ENCODE peak calls at places on chromosomes 5 and 9, in ten cellular contexts. One of them, this sample, is unnamed.

GRCh38 chr5:59587489-59588337 is 305.8 kb downstream of the PDE4D start:
- DNase-seq in NCI-H1436: peak
- DNase-seq in effector CD4-positive, alpha-beta T cell: no peak
- DNase-seq in LoVo: peak
- DNase-seq in astrocyte of the spinal cord: peak
- DNase-seq in GM20000: no peak
- DNase-seq in NCI-H748 treated with DMSO at 0.1 percent for 48 hours: peak
- DNase-seq in stimulated activated CD4-positive, alpha-beta T cell treated with anti-CD3 and anti-CD28 coated beads, Interleukin-2, amount 100 ng/mL, for 48 hours: no peak
- DNase-seq in AG04450: peak
- DNase-seq in upper lobe of right lung: peak
- DNase-seq in this sample: peak

GRCh38 chr9:123761905-123762605 is 167.9 kb downstream of the DENND1A start:
- DNase-seq in NCI-H1436: no peak
- DNase-seq in effector CD4-positive, alpha-beta T cell: no peak
- DNase-seq in LoVo: no peak
- DNase-seq in astrocyte of the spinal cord: no peak
- DNase-seq in GM20000: no peak
- DNase-seq in NCI-H748 treated with DMSO at 0.1 percent for 48 hours: no peak
- DNase-seq in stimulated activated CD4-positive, alpha-beta T cell treated with anti-CD3 and anti-CD28 coated beads, Interleukin-2, amount 100 ng/mL, for 48 hours: no peak
- DNase-seq in AG04450: no peak
- DNase-seq in upper lobe of right lung: no peak
- DNase-seq in this sample: no peak

GRCh38 chr9:89743576-89744254 is 138.9 kb downstream of the GADD45G start:
- DNase-seq in NCI-H1436: no peak
- DNase-seq in effector CD4-positive, alpha-beta T cell: peak
- DNase-seq in LoVo: no peak
- DNase-seq in astrocyte of the spinal cord: no peak
- DNase-seq in GM20000: peak
- DNase-seq in NCI-H748 treated with DMSO at 0.1 percent for 48 hours: no peak
- DNase-seq in stimulated activated CD4-positive, alpha-beta T cell treated with anti-CD3 and anti-CD28 coated beads, Interleukin-2, amount 100 ng/mL, for 48 hours: peak
- DNase-seq in AG04450: no peak
- DNase-seq in upper lobe of right lung: no peak
- DNase-seq in this sample: no peak

GRCh38 chr5:80172067-80172690 is 83.7 kb downstream of the SERINC5 start:
- DNase-seq in NCI-H1436: no peak
- DNase-seq in effector CD4-positive, alpha-beta T cell: no peak
- DNase-seq in LoVo: no peak
- DNase-seq in astrocyte of the spinal cord: no peak
- DNase-seq in GM20000: no peak
- DNase-seq in NCI-H748 treated with DMSO at 0.1 percent for 48 hours: no peak
- DNase-seq in stimulated activated CD4-positive, alpha-beta T cell treated with anti-CD3 and anti-CD28 coated beads, Interleukin-2, amount 100 ng/mL, for 48 hours: no peak
- DNase-seq in AG04450: no peak
- DNase-seq in upper lobe of right lung: no peak
- DNase-seq in this sample: peak

GRCh38 chr5:342501-343460 is 21.3 kb downstream of the AHRR start:
- DNase-seq in NCI-H1436: no peak
- DNase-seq in effector CD4-positive, alpha-beta T cell: no peak
- DNase-seq in LoVo: no peak
- DNase-seq in astrocyte of the spinal cord: no peak
- DNase-seq in GM20000: peak
- DNase-seq in NCI-H748 treated with DMSO at 0.1 percent for 48 hours: no peak
- DNase-seq in stimulated activated CD4-positive, alpha-beta T cell treated with anti-CD3 and anti-CD28 coated beads, Interleukin-2, amount 100 ng/mL, for 48 hours: no peak
- DNase-seq in AG04450: no peak
- DNase-seq in upper lobe of right lung: no peak
- DNase-seq in this sample: no peak

GRCh38 chr5:175596818-175597217 is 61.1 kb upstream of the HRH2 start:
- DNase-seq in NCI-H1436: no peak
- DNase-seq in effector CD4-positive, alpha-beta T cell: no peak
- DNase-seq in LoVo: no peak
- DNase-seq in astrocyte of the spinal cord: no peak
- DNase-seq in GM20000: no peak
- DNase-seq in NCI-H748 treated with DMSO at 0.1 percent for 48 hours: no peak
- DNase-seq in stimulated activated CD4-positive, alpha-beta T cell treated with anti-CD3 and anti-CD28 coated beads, Interleukin-2, amount 100 ng/mL, for 48 hours: no peak
- DNase-seq in AG04450: no peak
- DNase-seq in upper lobe of right lung: no peak
- DNase-seq in this sample: no peak

GRCh38 chr9:134291452-134291881 is 34.8 kb upstream of the RXRA start:
- DNase-seq in NCI-H1436: no peak
- DNase-seq in effector CD4-positive, alpha-beta T cell: no peak
- DNase-seq in LoVo: no peak
- DNase-seq in astrocyte of the spinal cord: no peak
- DNase-seq in GM20000: no peak
- DNase-seq in NCI-H748 treated with DMSO at 0.1 percent for 48 hours: no peak
- DNase-seq in stimulated activated CD4-positive, alpha-beta T cell treated with anti-CD3 and anti-CD28 coated beads, Interleukin-2, amount 100 ng/mL, for 48 hours: no peak
- DNase-seq in AG04450: no peak
- DNase-seq in upper lobe of right lung: no peak
- DNase-seq in this sample: no peak

GRCh38 chr5:1011741-1012315 is 3.2 kb downstream of the NKD2 start:
- DNase-seq in NCI-H1436: no peak
- DNase-seq in effector CD4-positive, alpha-beta T cell: no peak
- DNase-seq in LoVo: no peak
- DNase-seq in astrocyte of the spinal cord: no peak
- DNase-seq in GM20000: no peak
- DNase-seq in NCI-H748 treated with DMSO at 0.1 percent for 48 hours: no peak
- DNase-seq in stimulated activated CD4-positive, alpha-beta T cell treated with anti-CD3 and anti-CD28 coated beads, Interleukin-2, amount 100 ng/mL, for 48 hours: no peak
- DNase-seq in AG04450: no peak
- DNase-seq in upper lobe of right lung: peak
- DNase-seq in this sample: no peak

GRCh38 chr5:65874241-65874640 is 52.1 kb upstream of the ERBIN start:
- DNase-seq in NCI-H1436: no peak
- DNase-seq in effector CD4-positive, alpha-beta T cell: no peak
- DNase-seq in LoVo: no peak
- DNase-seq in astrocyte of the spinal cord: peak
- DNase-seq in GM20000: no peak
- DNase-seq in NCI-H748 treated with DMSO at 0.1 percent for 48 hours: no peak
- DNase-seq in stimulated activated CD4-positive, alpha-beta T cell treated with anti-CD3 and anti-CD28 coated beads, Interleukin-2, amount 100 ng/mL, for 48 hours: no peak
- DNase-seq in AG04450: no peak
- DNase-seq in upper lobe of right lung: no peak
- DNase-seq in this sample: no peak

GRCh38 chr9:113558632-113559502 is 95.3 kb downstream of the RGS3 start:
- DNase-seq in NCI-H1436: no peak
- DNase-seq in effector CD4-positive, alpha-beta T cell: no peak
- DNase-seq in LoVo: no peak
- DNase-seq in astrocyte of the spinal cord: peak
- DNase-seq in GM20000: no peak
- DNase-seq in NCI-H748 treated with DMSO at 0.1 percent for 48 hours: no peak
- DNase-seq in stimulated activated CD4-positive, alpha-beta T cell treated with anti-CD3 and anti-CD28 coated beads, Interleukin-2, amount 100 ng/mL, for 48 hours: no peak
- DNase-seq in AG04450: no peak
- DNase-seq in upper lobe of right lung: peak
- DNase-seq in this sample: peak

GRCh38 chr5:93868851-93869250 is 127.5 kb upstream of the POU5F2 start:
- DNase-seq in NCI-H1436: no peak
- DNase-seq in effector CD4-positive, alpha-beta T cell: no peak
- DNase-seq in LoVo: no peak
- DNase-seq in astrocyte of the spinal cord: no peak
- DNase-seq in GM20000: no peak
- DNase-seq in NCI-H748 treated with DMSO at 0.1 percent for 48 hours: no peak
- DNase-seq in stimulated activated CD4-positive, alpha-beta T cell treated with anti-CD3 and anti-CD28 coated beads, Interleukin-2, amount 100 ng/mL, for 48 hours: no peak
- DNase-seq in AG04450: peak
- DNase-seq in upper lobe of right lung: no peak
- DNase-seq in this sample: no peak

GRCh38 chr5:135051872-135052271 is 17.8 kb upstream of the PITX1 start:
- DNase-seq in NCI-H1436: no peak
- DNase-seq in effector CD4-positive, alpha-beta T cell: no peak
- DNase-seq in LoVo: no peak
- DNase-seq in astrocyte of the spinal cord: no peak
- DNase-seq in GM20000: no peak
- DNase-seq in NCI-H748 treated with DMSO at 0.1 percent for 48 hours: no peak
- DNase-seq in stimulated activated CD4-positive, alpha-beta T cell treated with anti-CD3 and anti-CD28 coated beads, Interleukin-2, amount 100 ng/mL, for 48 hours: no peak
- DNase-seq in AG04450: no peak
- DNase-seq in upper lobe of right lung: no peak
- DNase-seq in this sample: no peak

GRCh38 chr5:149367249-149367971 is 9.6 kb downstream of the PCYOX1L start:
- DNase-seq in NCI-H1436: peak
- DNase-seq in effector CD4-positive, alpha-beta T cell: peak
- DNase-seq in LoVo: peak
- DNase-seq in astrocyte of the spinal cord: peak
- DNase-seq in GM20000: peak
- DNase-seq in NCI-H748 treated with DMSO at 0.1 percent for 48 hours: peak
- DNase-seq in stimulated activated CD4-positive, alpha-beta T cell treated with anti-CD3 and anti-CD28 coated beads, Interleukin-2, amount 100 ng/mL, for 48 hours: peak
- DNase-seq in AG04450: no peak
- DNase-seq in upper lobe of right lung: no peak
- DNase-seq in this sample: peak

GRCh38 chr5:132499440-132500243 is 9.1 kb upstream of the IRF1 start:
- DNase-seq in NCI-H1436: no peak
- DNase-seq in effector CD4-positive, alpha-beta T cell: no peak
- DNase-seq in LoVo: no peak
- DNase-seq in astrocyte of the spinal cord: no peak
- DNase-seq in GM20000: no peak
- DNase-seq in NCI-H748 treated with DMSO at 0.1 percent for 48 hours: no peak
- DNase-seq in stimulated activated CD4-positive, alpha-beta T cell treated with anti-CD3 and anti-CD28 coated beads, Interleukin-2, amount 100 ng/mL, for 48 hours: no peak
- DNase-seq in AG04450: no peak
- DNase-seq in upper lobe of right lung: no peak
- DNase-seq in this sample: no peak

GRCh38 chr9:128333368-128333969 is 6.9 kb upstream of the SLC27A4 start:
- DNase-seq in NCI-H1436: no peak
- DNase-seq in effector CD4-positive, alpha-beta T cell: no peak
- DNase-seq in LoVo: no peak
- DNase-seq in astrocyte of the spinal cord: no peak
- DNase-seq in GM20000: no peak
- DNase-seq in NCI-H748 treated with DMSO at 0.1 percent for 48 hours: no peak
- DNase-seq in stimulated activated CD4-positive, alpha-beta T cell treated with anti-CD3 and anti-CD28 coated beads, Interleukin-2, amount 100 ng/mL, for 48 hours: no peak
- DNase-seq in AG04450: no peak
- DNase-seq in upper lobe of right lung: no peak
- DNase-seq in this sample: no peak

GRCh38 chr5:175466700-175467318 is 11.6 kb upstream of the SFXN1 start:
- DNase-seq in NCI-H1436: no peak
- DNase-seq in effector CD4-positive, alpha-beta T cell: no peak
- DNase-seq in LoVo: no peak
- DNase-seq in astrocyte of the spinal cord: no peak
- DNase-seq in GM20000: no peak
- DNase-seq in NCI-H748 treated with DMSO at 0.1 percent for 48 hours: no peak
- DNase-seq in stimulated activated CD4-positive, alpha-beta T cell treated with anti-CD3 and anti-CD28 coated beads, Interleukin-2, amount 100 ng/mL, for 48 hours: no peak
- DNase-seq in AG04450: no peak
- DNase-seq in upper lobe of right lung: no peak
- DNase-seq in this sample: no peak

GRCh38 chr5:169886033-169886432 is 94.3 kb downstream of the INSYN2B start:
- DNase-seq in NCI-H1436: no peak
- DNase-seq in effector CD4-positive, alpha-beta T cell: no peak
- DNase-seq in LoVo: no peak
- DNase-seq in astrocyte of the spinal cord: no peak
- DNase-seq in GM20000: no peak
- DNase-seq in NCI-H748 treated with DMSO at 0.1 percent for 48 hours: no peak
- DNase-seq in stimulated activated CD4-positive, alpha-beta T cell treated with anti-CD3 and anti-CD28 coated beads, Interleukin-2, amount 100 ng/mL, for 48 hours: no peak
- DNase-seq in AG04450: no peak
- DNase-seq in upper lobe of right lung: no peak
- DNase-seq in this sample: no peak

GRCh38 chr5:90022002-90022710 is 387.4 kb downstream of the CETN3 start:
- DNase-seq in NCI-H1436: no peak
- DNase-seq in effector CD4-positive, alpha-beta T cell: no peak
- DNase-seq in LoVo: no peak
- DNase-seq in astrocyte of the spinal cord: peak
- DNase-seq in GM20000: no peak
- DNase-seq in NCI-H748 treated with DMSO at 0.1 percent for 48 hours: no peak
- DNase-seq in stimulated activated CD4-positive, alpha-beta T cell treated with anti-CD3 and anti-CD28 coated beads, Interleukin-2, amount 100 ng/mL, for 48 hours: no peak
- DNase-seq in AG04450: no peak
- DNase-seq in upper lobe of right lung: no peak
- DNase-seq in this sample: peak

GRCh38 chr5:24623018-24623417 is 21.8 kb downstream of the CDH10 start:
- DNase-seq in NCI-H1436: no peak
- DNase-seq in effector CD4-positive, alpha-beta T cell: no peak
- DNase-seq in LoVo: no peak
- DNase-seq in astrocyte of the spinal cord: no peak
- DNase-seq in GM20000: no peak
- DNase-seq in NCI-H748 treated with DMSO at 0.1 percent for 48 hours: no peak
- DNase-seq in stimulated activated CD4-positive, alpha-beta T cell treated with anti-CD3 and anti-CD28 coated beads, Interleukin-2, amount 100 ng/mL, for 48 hours: no peak
- DNase-seq in AG04450: no peak
- DNase-seq in upper lobe of right lung: no peak
- DNase-seq in this sample: no peak

This sample was measured in RPMI7951.